ENCODE peak calls at places on chromosomes 4 and X, in five cellular contexts. W is K562, I is HepG2, T is upper lobe of left lung, Z is GM12878. Y is an unnamed sample. For H3K4me1, the result is how much of the 10 kb centered on the place peaks cover.

GRCh38 chr4:147747787-147748454 is 16.0 kb downstream of the ARHGAP10 start:
- ATAC-seq in W (no peak), I (peak), T (no peak), Z (no peak), Y (no peak)

GRCh38 chr4:99610605-99611172 is 36.1 kb downstream of the MTTP start:
- ATAC-seq in W (no peak), I (no peak), T (no peak), Z (no peak), Y (peak)

GRCh38 chr4:6582889-6583504 is 8.0 kb downstream of the MAN2B2 start:
- ATAC-seq in W (peak), I (peak), T (no peak), Z (peak), Y (no peak)

GRCh38 chr4:147093206-147093605 is 147.5 kb upstream of the TTC29 start:
- ATAC-seq in W (no peak), I (no peak), T (no peak), Z (no peak), Y (no peak)

GRCh38 chr4:173424899-173425805 is 26.2 kb upstream of the SCRG1 start:
- ATAC-seq in W (no peak), I (no peak), T (no peak), Z (no peak), Y (peak)

GRCh38 chr4:102143433-102143832 is 201.8 kb downstream of the SLC39A8 start:
- ATAC-seq in W (no peak), I (no peak), T (no peak), Z (no peak), Y (no peak)

GRCh38 chr4:148229798-148230197 is 212.4 kb downstream of the NR3C2 start:
- ATAC-seq in W (no peak), I (no peak), T (no peak), Z (no peak), Y (no peak)

GRCh38 chr4:37675587-37676290 is 10.4 kb downstream of the RELL1 start:
- ATAC-seq in W (no peak), I (no peak), T (peak), Z (peak), Y (no peak)

GRCh38 chrX:117094149-117094548 is 631.4 kb upstream of the CT83 start:
- ATAC-seq in W (no peak), I (no peak), T (no peak), Z (no peak), Y (no peak)

GRCh38 chr4:184895012-184895795 is 69.4 kb upstream of the ACSL1 start:
- ATAC-seq in W (no peak), I (no peak), T (peak), Z (no peak), Y (no peak)

GRCh38 chrX:43958529-43958928 is 14.7 kb downstream of the NDP start:
- ATAC-seq in W (peak), I (peak), T (peak), Z (peak), Y (peak)

GRCh38 chrX:108947205-108947604 is 210.8 kb upstream of the IRS4 start:
- ATAC-seq in W (no peak), I (no peak), T (no peak), Z (no peak), Y (no peak)

GRCh38 chrX:130173190-130173895 is 1.6 kb downstream of the RAB33A start:
- ATAC-seq in W (peak), I (no peak), T (peak), Z (peak), Y (peak)

GRCh38 chrX:107658660-107659059 is 30.4 kb downstream of the PRPS1 start:
- ATAC-seq in W (no peak), I (no peak), T (no peak), Z (no peak), Y (no peak)

GRCh38 chrX:20499763-20500162 is 233.1 kb upstream of the RPS6KA3 start:
- ATAC-seq in W (no peak), I (peak), T (no peak), Z (no peak), Y (no peak)

GRCh38 chr4:120835342-120835741 is 87.2 kb downstream of the PRDM5 start:
- ATAC-seq in W (no peak), I (no peak), T (no peak), Z (no peak), Y (no peak)

GRCh38 chrX:11124094-11124493 is 13.0 kb downstream of the HCCS start:
- ATAC-seq in W (no peak), I (no peak), T (no peak), Z (no peak), Y (no peak)

GRCh38 chr4:6059375-6059805 is 41.2 kb upstream of the C4orf50 start:
- ATAC-seq in W (no peak), I (no peak), T (no peak), Z (no peak), Y (no peak)

GRCh38 chr4:2565533-2565932 is 29.1 kb downstream of the FAM193A start:
- ATAC-seq in W (no peak), I (no peak), T (no peak), Z (no peak), Y (no peak)

GRCh38 chrX:17192111-17192510 is 182.9 kb upstream of the NHS start:
- ATAC-seq in W (no peak), I (no peak), T (no peak), Z (no peak), Y (no peak)

GRCh38 chr4:56424697-56425514 is 10.5 kb downstream of the PPAT start:
- ATAC-seq in W (peak), I (no peak), T (no peak), Z (peak), Y (no peak)

GRCh38 chrX:130402211-130402684 is 461 bp downstream of the RBMX2 start:
- ATAC-seq in W (peak), I (peak), T (no peak), Z (no peak), Y (peak)

GRCh38 chr4:139560396-139561084 is 4.5 kb upstream of the SETD7 start:
- ATAC-seq in W (no peak), I (no peak), T (peak), Z (no peak), Y (peak)

GRCh38 chr4:4499438-4500123 is 42.3 kb downstream of the STX18 start:
- ATAC-seq in W (no peak), I (peak), T (no peak), Z (no peak), Y (no peak)

DNA sequence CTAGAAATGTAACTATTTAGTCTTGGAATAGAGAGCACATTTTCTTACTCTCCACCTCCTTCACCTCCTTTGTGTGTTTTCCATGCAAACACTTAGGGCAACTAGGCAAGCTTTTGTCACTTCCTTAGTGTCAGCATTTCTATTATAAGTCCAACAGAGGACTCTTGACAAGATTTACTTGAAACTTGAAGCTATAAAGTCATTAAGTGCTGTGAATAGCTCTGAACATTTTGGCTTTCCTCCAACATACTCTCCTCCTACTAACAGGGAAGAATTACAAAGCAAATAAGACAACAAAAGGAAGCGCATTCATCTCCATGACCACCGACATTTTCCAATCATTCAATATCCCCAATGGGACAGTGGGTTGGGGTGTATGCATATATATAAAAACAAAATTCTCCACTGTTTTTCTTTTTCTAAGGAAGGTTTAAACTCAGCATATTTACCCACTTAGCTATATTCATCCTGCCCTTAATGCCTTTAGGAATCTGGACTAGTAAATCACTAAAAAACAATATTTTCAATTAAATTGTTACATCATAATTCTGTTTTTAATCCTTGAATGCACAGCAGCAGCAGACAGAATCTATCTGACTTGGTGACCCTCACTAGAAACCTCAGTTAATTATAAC is 264.6 kb downstream of the SNCA start:
- ATAC-seq in W (no peak), I (no peak), T (peak), Z (no peak), Y (no peak)
- TF ChIP-seq EP300 in W (no peak), I (no peak), T (no peak), Z (no peak), Y (no peak)

DNA sequence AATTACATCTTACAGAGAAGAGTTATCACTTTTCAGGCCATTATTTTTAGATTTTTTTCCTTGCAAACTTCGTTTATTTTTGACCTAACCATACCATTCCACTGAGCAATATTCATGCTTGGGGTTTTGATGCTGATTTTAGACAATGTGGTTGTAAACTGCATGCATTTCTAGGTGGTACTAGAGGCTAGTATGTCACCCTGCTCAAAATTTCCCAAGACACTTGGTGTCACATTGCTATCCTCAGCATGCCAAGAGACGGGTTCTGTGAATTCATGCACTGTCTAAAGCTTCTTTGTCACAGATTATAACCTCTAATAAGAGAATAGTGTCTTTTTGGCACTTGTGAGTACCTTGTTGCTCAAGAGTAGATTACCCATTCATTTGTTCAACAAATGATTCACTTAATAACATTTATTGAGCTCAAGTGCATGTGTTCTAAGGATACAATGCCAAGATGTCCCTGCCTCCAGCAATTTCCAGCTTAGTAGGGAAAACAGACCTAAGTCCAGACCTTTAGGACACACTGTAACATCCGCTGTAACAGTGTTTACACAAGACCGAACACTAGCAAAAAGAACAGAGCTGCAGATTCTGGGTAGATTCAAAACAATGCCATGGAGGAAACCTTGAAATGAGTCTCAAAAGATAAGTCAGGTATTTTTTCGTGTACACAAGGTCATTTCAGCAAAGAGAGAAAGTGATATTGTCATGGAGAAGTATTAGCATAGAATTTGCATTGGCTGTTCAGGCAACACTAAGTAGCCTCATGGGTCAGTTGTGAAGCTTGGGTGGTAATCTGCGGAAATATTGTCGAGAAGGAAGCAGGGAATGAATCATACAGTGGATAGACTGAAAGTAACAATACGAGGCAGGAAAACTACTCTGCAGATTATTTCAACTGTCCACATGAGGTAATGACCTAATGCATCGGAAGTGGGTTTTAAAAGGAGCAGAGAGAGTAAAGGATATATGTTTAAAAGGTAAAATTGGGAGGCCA is 515.1 kb upstream of the ZFP42 start:
- ATAC-seq in W (no peak), I (peak), T (no peak), Z (no peak), Y (peak)
- TF ChIP-seq POLR2AphosphoS5 in W (no peak), I (no peak), T (no peak), Z (no peak), Y (peak)

DNA sequence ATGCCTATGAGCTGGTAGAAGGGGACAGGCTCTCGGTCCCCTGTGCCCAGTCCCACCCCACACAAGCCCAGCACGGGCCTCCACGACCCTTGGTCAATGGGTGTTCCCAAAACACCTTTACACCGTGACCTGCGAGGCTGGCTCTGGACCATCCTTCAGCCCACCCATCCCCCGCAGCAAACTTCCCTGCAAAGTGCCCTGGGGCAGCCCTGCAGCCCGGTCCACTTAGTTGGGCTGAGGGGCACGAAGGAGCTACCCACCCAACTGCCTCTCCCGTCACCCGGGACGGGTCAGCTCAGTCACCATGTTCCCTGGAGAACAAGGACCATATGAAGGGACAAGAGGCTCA is 23.4 kb downstream of the WDR1 start:
- ATAC-seq in W (no peak), I (no peak), T (no peak), Z (no peak), Y (no peak)
- H3K4me1 ChIP-seq in W (under half), I (under half), T (half or more), Z (under half), Y (half or more)

GRCh38 chr4:70724463-70724862 is 2.7 kb downstream of the RUFY3 start:
- ATAC-seq in W (no peak), I (no peak), T (no peak), Z (no peak), Y (no peak)

GRCh38 chr4:70725633-70726032 is 3.9 kb downstream of the RUFY3 start:
- ATAC-seq in W (no peak), I (no peak), T (no peak), Z (no peak), Y (no peak)

GRCh38 chr4:70718811-70719604 is 2.8 kb upstream of the RUFY3 start:
- ATAC-seq in W (no peak), I (no peak), T (no peak), Z (no peak), Y (no peak)

GRCh38 chr4:70721747-70722146 is at the start of gene RUFY3:
- ATAC-seq in W (peak), I (no peak), T (peak), Z (peak), Y (peak)

DNA sequence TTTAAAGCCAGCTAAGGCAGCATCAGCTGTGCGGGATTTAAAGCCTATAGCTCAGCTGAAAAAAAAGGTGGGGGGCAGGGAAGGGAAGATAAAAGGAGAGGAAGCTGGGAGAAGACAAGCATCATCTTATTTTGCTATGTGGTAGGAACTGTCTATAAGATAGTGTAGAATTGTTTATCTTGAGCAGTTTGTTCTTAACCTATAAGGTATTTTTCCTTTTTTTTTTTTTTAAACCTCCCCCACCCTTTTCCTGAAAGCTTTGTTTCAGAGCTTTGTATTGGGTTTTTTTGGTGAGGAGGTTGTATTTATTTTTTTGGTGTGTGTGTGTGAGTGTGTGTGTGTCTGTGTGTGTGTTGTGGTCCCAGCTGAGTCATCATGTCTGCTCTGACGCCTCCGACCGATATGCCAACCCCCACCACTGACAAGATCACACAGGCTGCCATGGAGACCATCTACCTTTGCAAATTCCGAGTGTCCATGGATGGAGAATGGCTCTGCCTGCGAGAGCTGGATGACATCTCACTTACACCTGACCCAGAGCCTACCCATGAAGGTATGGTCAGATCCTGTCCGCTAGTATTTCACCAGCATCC is 531 bp downstream of the RUFY3 start:
- ATAC-seq in W (peak), I (no peak), T (peak), Z (no peak), Y (no peak)
- TF ChIP-seq EP300 in W (no peak), I (no peak), T (no peak), Z (no peak), Y (no peak)

DNA sequence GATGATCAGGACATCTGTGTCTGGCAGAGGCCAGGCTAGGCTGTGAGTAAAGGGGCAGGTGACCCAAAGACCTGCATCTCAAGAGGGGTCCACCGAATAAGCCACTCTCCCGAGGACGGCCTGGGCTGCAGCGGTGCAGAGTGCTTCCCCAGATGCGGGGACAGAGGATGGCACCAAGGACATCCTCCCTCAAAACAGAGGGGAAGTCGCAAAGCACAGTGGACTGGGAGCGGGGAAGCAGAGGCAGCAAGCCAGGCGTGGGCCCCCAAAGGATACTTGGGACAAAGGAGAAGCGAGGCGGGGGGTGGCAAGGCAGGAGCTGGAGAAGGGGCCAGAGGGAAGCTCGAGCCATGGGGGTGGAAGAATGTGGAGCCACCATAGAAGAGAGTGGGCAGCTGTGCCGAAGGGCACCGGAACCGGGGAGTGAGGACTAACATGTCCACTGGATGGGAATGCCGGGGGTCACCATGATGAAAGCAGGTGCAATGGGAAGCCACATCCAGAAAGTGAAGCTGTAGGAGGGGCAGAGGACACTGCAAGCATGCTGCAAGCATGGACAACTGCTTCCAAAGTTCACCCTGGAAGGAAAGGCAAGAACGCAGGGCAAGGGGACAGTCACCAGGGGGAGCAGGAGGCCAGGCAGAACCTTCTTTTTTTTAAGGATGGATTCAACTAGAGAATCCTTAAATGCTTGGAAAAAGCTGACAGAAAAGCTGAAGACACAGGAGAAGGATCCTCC is 169.6 kb downstream of the AFAP1 start:
- ATAC-seq in W (no peak), I (peak), T (no peak), Z (no peak), Y (no peak)
- TF ChIP-seq POLR2AphosphoS5 in W (no peak), I (no peak), T (no peak), Z (no peak), Y (no peak)